ENCODE peak calls at places on chromosome X, in four cellular contexts. One of them, this sample, is unnamed.

GRCh38 chrX:123405231-123405630 is 221.2 kb downstream of the GRIA3 start:
- DNase-seq in aorta: no peak
- DNase-seq in GM23248: no peak
- DNase-seq in right cardiac atrium: no peak
- DNase-seq in this sample: no peak

GRCh38 chrX:151713859-151714258 is 2.0 kb upstream of the FATE1 start:
- DNase-seq in right cardiac atrium: no peak
- DNase-seq in GM23248: peak; percentile 22
- DNase-seq in aorta: no peak
- DNase-seq in this sample: no peak

GRCh38 chrX:149274516-149275105 is 230.5 kb downstream of the IDS start:
- DNase-seq in right cardiac atrium: no peak
- DNase-seq in GM23248: peak; percentile 42
- DNase-seq in aorta: no peak
- DNase-seq in this sample: no peak

GRCh38 chrX:85244411-85245210 is 820 bp downstream of the ZNF711 start:
- DNase-seq in right cardiac atrium: peak; percentile 13
- DNase-seq in aorta: no peak
- DNase-seq in GM23248: peak; percentile 13
- DNase-seq in this sample: no peak

GRCh38 chrX:132775230-132775823 is 183.1 kb downstream of the HS6ST2 start:
- DNase-seq in aorta: no peak
- DNase-seq in right cardiac atrium: no peak
- DNase-seq in GM23248: no peak
- DNase-seq in this sample: no peak

GRCh38 chrX:103782640-103783039 is 6.0 kb downstream of the PLP1 start:
- DNase-seq in aorta: no peak
- DNase-seq in GM23248: no peak
- DNase-seq in right cardiac atrium: no peak
- DNase-seq in this sample: no peak

GRCh38 chrX:68989865-68990606 is 161.2 kb downstream of the EFNB1 start:
- DNase-seq in aorta: peak; percentile 68
- DNase-seq in GM23248: peak; percentile 43
- DNase-seq in right cardiac atrium: peak; percentile 50
- DNase-seq in this sample: no peak

GRCh38 chrX:110853610-110854009 is 58.0 kb upstream of the CHRDL1 start:
- DNase-seq in GM23248: peak; percentile 53
- DNase-seq in right cardiac atrium: no peak
- DNase-seq in aorta: no peak
- DNase-seq in this sample: no peak

GRCh38 chrX:103360092-103360491 is 3.8 kb downstream of the TCEAL9 start:
- DNase-seq in right cardiac atrium: no peak
- DNase-seq in GM23248: no peak
- DNase-seq in aorta: no peak
- DNase-seq in this sample: no peak

GRCh38 chrX:149631293-149632165 is at the start of gene TMEM185A:
- DNase-seq in aorta: peak; percentile 75
- DNase-seq in GM23248: peak; percentile 71
- DNase-seq in right cardiac atrium: peak; percentile 76
- DNase-seq in this sample: peak; percentile 73

GRCh38 chrX:136115124-136115908 is 32.0 kb upstream of the FHL1 start:
- DNase-seq in GM23248: peak; percentile 46
- DNase-seq in right cardiac atrium: no peak
- DNase-seq in aorta: no peak
- DNase-seq in this sample: no peak

GRCh38 chrX:142860944-142861343 is 164.8 kb upstream of the SPANXN4 start:
- DNase-seq in right cardiac atrium: no peak
- DNase-seq in aorta: no peak
- DNase-seq in GM23248: no peak
- DNase-seq in this sample: no peak

GRCh38 chrX:76433219-76433618 is 5.7 kb downstream of the MAGEE1 start:
- DNase-seq in aorta: no peak
- DNase-seq in GM23248: no peak
- DNase-seq in right cardiac atrium: no peak
- DNase-seq in this sample: no peak

GRCh38 chrX:12065251-12065650 is 73.0 kb upstream of the FRMPD4 start:
- DNase-seq in aorta: no peak
- DNase-seq in right cardiac atrium: no peak
- DNase-seq in GM23248: peak; percentile 14
- DNase-seq in this sample: no peak

GRCh38 chrX:133412246-133412645 is 3.0 kb downstream of the GPC4 start:
- DNase-seq in aorta: no peak
- DNase-seq in right cardiac atrium: no peak
- DNase-seq in GM23248: peak; percentile 67
- DNase-seq in this sample: no peak

GRCh38 chrX:134542485-134542884 is 82.5 kb downstream of the HPRT1 start:
- DNase-seq in aorta: no peak
- DNase-seq in GM23248: peak; percentile 52
- DNase-seq in right cardiac atrium: no peak
- DNase-seq in this sample: no peak

GRCh38 chrX:34629572-34629971 is 27.5 kb downstream of the TMEM47 start:
- DNase-seq in right cardiac atrium: no peak
- DNase-seq in aorta: no peak
- DNase-seq in GM23248: peak; percentile 59
- DNase-seq in this sample: no peak

GRCh38 chrX:69615779-69616519 is at the start of gene EDA:
- DNase-seq in GM23248: peak; percentile 76
- DNase-seq in right cardiac atrium: peak; percentile 90
- DNase-seq in aorta: peak; percentile 91
- DNase-seq in this sample: peak; percentile 87

GRCh38 chrX:102712967-102713677 is 874 bp downstream of the GPRASP2 start:
- DNase-seq in right cardiac atrium: peak; percentile 51
- DNase-seq in GM23248: peak; percentile 71
- DNase-seq in aorta: peak; percentile 68
- DNase-seq in this sample: peak; percentile 35

GRCh38 chrX:113892401-113892800 is 691.5 kb upstream of the HTR2C start:
- DNase-seq in GM23248: peak; percentile 0
- DNase-seq in right cardiac atrium: no peak
- DNase-seq in aorta: no peak
- DNase-seq in this sample: no peak

GRCh38 chrX:107576841-107577240 is 51.5 kb upstream of the PRPS1 start:
- DNase-seq in aorta: no peak
- DNase-seq in right cardiac atrium: no peak
- DNase-seq in GM23248: no peak
- DNase-seq in this sample: no peak

GRCh38 chrX:115898382-115899001 is 272.1 kb upstream of the AGTR2 start:
- DNase-seq in aorta: peak; percentile 79
- DNase-seq in GM23248: no peak
- DNase-seq in right cardiac atrium: peak; percentile 50
- DNase-seq in this sample: no peak

GRCh38 chrX:44874481-44875184 is 1.6 kb downstream of the KDM6A start:
- DNase-seq in aorta: no peak
- DNase-seq in GM23248: peak; percentile 66
- DNase-seq in right cardiac atrium: no peak
- DNase-seq in this sample: no peak

GRCh38 chrX:23035493-23035892 is 35.7 kb downstream of the DDX53 start:
- DNase-seq in right cardiac atrium: no peak
- DNase-seq in aorta: no peak
- DNase-seq in GM23248: no peak
- DNase-seq in this sample: no peak

GRCh38 chrX:40012039-40012799 is 85.5 kb downstream of the BCOR start:
- DNase-seq in GM23248: peak; percentile 67
- DNase-seq in aorta: peak; percentile 53
- DNase-seq in right cardiac atrium: peak; percentile 37
- DNase-seq in this sample: peak; percentile 23

GRCh38 chrX:25017667-25018247 is 2.0 kb upstream of the ARX start:
- DNase-seq in GM23248: no peak
- DNase-seq in right cardiac atrium: no peak
- DNase-seq in aorta: no peak
- DNase-seq in this sample: no peak

GRCh38 chrX:130393451-130394074 is 8.1 kb upstream of the GPR119 start:
- DNase-seq in aorta: peak; percentile 63
- DNase-seq in GM23248: peak; percentile 67
- DNase-seq in right cardiac atrium: peak; percentile 30
- DNase-seq in this sample: no peak

GRCh38 chrX:103063918-103064434 is at the start of gene BEX1:
- DNase-seq in aorta: no peak
- DNase-seq in GM23248: peak; percentile 69
- DNase-seq in right cardiac atrium: peak; percentile 52
- DNase-seq in this sample: no peak

GRCh38 chrX:41350150-41350975 is 16.4 kb downstream of the DDX3X start:
- DNase-seq in GM23248: peak; percentile 45
- DNase-seq in aorta: no peak
- DNase-seq in right cardiac atrium: no peak
- DNase-seq in this sample: no peak

GRCh38 chrX:357035-357692 is 29.5 kb downstream of the PPP2R3B start:
- DNase-seq in right cardiac atrium: no peak
- DNase-seq in aorta: peak; percentile 13
- DNase-seq in GM23248: no peak
- DNase-seq in this sample: no peak

GRCh38 chrX:67613366-67613765 is 69.5 kb downstream of the AR start:
- DNase-seq in aorta: no peak
- DNase-seq in right cardiac atrium: no peak
- DNase-seq in GM23248: no peak
- DNase-seq in this sample: no peak

GRCh38 chrX:40581333-40581910 is 652 bp downstream of the ATP6AP2 start:
- DNase-seq in aorta: no peak
- DNase-seq in right cardiac atrium: no peak
- DNase-seq in GM23248: peak; percentile 57
- DNase-seq in this sample: no peak

GRCh38 chrX:13076176-13076956 is 31.9 kb upstream of the FAM9C start:
- DNase-seq in aorta: no peak
- DNase-seq in right cardiac atrium: no peak
- DNase-seq in GM23248: peak; percentile 39
- DNase-seq in this sample: no peak
- H3K4me1 ChIP-seq in aorta: no peaks in the 10 kb centered on the region
- H3K4me1 ChIP-seq in right cardiac atrium: peaks cover 3% of the 10 kb centered on the region
- H3K4me1 ChIP-seq in GM23248: peaks cover 12% of the 10 kb centered on the region
- H3K4me1 ChIP-seq in this sample: no peaks in the 10 kb centered on the region

GRCh38 chrX:154526901-154527675 is 11.1 kb upstream of the FAM3A start:
- DNase-seq in GM23248: peak; percentile 83
- DNase-seq in right cardiac atrium: peak; percentile 80
- DNase-seq in aorta: peak; percentile 88
- DNase-seq in this sample: peak; percentile 78
- H3K4me3 ChIP-seq in GM23248: peak overlapping the region; percentile 65
- H3K4me3 ChIP-seq in right cardiac atrium: peak overlapping the region; percentile 43
- H3K4me3 ChIP-seq in aorta: no peak overlapping the region
- H3K4me3 ChIP-seq in this sample: peak overlapping the region; percentile 57

GRCh38 chrX:17559728-17560379 is 177.4 kb upstream of the SCML1 start:
- DNase-seq in right cardiac atrium: no peak
- DNase-seq in GM23248: peak; percentile 83
- DNase-seq in aorta: no peak
- DNase-seq in this sample: no peak
- H3K27ac ChIP-seq in right cardiac atrium: no peak overlapping the region
- H3K27ac ChIP-seq in GM23248: peak overlapping the region; percentile 45
- H3K27ac ChIP-seq in aorta: no peak overlapping the region
- H3K27ac ChIP-seq in this sample: no peak overlapping the region

GRCh38 chrX:46836701-46837542 is at the start of gene RP2:
- DNase-seq in right cardiac atrium: peak; percentile 93
- DNase-seq in GM23248: peak; percentile 95
- DNase-seq in aorta: peak; percentile 95
- DNase-seq in this sample: peak; percentile 90

GRCh38 chrX:46840946-46841740 is 4.3 kb downstream of the RP2 start:
- DNase-seq in GM23248: peak; percentile 46
- DNase-seq in right cardiac atrium: peak; percentile 21
- DNase-seq in aorta: no peak
- DNase-seq in this sample: no peak

GRCh38 chrX:46838974-46839480 is 2.2 kb downstream of the RP2 start:
- DNase-seq in right cardiac atrium: no peak
- DNase-seq in aorta: no peak
- DNase-seq in GM23248: peak; percentile 36
- DNase-seq in this sample: no peak

GRCh38 chrX:46838482-46838857 is 1.6 kb downstream of the RP2 start:
- DNase-seq in right cardiac atrium: no peak
- DNase-seq in GM23248: peak; percentile 50
- DNase-seq in aorta: no peak
- DNase-seq in this sample: no peak

GRCh38 chrX:46837543-46838481 is 969 bp downstream of the RP2 start:
- DNase-seq in right cardiac atrium: no peak
- DNase-seq in GM23248: peak; percentile 63
- DNase-seq in aorta: no peak
- DNase-seq in this sample: no peak
- H3K4me1 ChIP-seq in right cardiac atrium: no peaks in the 10 kb centered on the region
- H3K4me1 ChIP-seq in GM23248: peaks cover 30% of the 10 kb centered on the region
- H3K4me1 ChIP-seq in aorta: no peaks in the 10 kb centered on the region
- H3K4me1 ChIP-seq in this sample: peaks cover 31% of the 10 kb centered on the region

GRCh38 chrX:139204903-139205667 is 325.5 kb upstream of the F9 start:
- DNase-seq in GM23248: peak; percentile 63
- DNase-seq in right cardiac atrium: peak; percentile 16
- DNase-seq in aorta: no peak
- DNase-seq in this sample: peak; percentile 18
- H3K4me3 ChIP-seq in GM23248: peak overlapping the region; percentile 76
- H3K4me3 ChIP-seq in right cardiac atrium: peak overlapping the region; percentile 71
- H3K4me3 ChIP-seq in aorta: peak overlapping the region; percentile 45
- H3K4me3 ChIP-seq in this sample: peak overlapping the region; percentile 65

GRCh38 chrX:2707334-2707760 is 16.3 kb downstream of the CD99 start:
- DNase-seq in aorta: peak; percentile 79
- DNase-seq in right cardiac atrium: peak; percentile 40
- DNase-seq in GM23248: peak; percentile 98
- DNase-seq in this sample: peak; percentile 42

GRCh38 chrX:2708016-2708415 is 16.9 kb downstream of the CD99 start:
- DNase-seq in GM23248: peak; percentile 39
- DNase-seq in aorta: no peak
- DNase-seq in right cardiac atrium: no peak
- DNase-seq in this sample: no peak

GRCh38 chrX:2703991-2704369 is 12.9 kb downstream of the CD99 start:
- DNase-seq in GM23248: peak; percentile 73
- DNase-seq in right cardiac atrium: no peak
- DNase-seq in aorta: no peak
- DNase-seq in this sample: peak; percentile 47

GRCh38 chrX:2705036-2705435 is 13.9 kb downstream of the CD99 start:
- DNase-seq in GM23248: peak; percentile 51
- DNase-seq in aorta: no peak
- DNase-seq in right cardiac atrium: peak; percentile 31
- DNase-seq in this sample: peak; percentile 61

DNA sequence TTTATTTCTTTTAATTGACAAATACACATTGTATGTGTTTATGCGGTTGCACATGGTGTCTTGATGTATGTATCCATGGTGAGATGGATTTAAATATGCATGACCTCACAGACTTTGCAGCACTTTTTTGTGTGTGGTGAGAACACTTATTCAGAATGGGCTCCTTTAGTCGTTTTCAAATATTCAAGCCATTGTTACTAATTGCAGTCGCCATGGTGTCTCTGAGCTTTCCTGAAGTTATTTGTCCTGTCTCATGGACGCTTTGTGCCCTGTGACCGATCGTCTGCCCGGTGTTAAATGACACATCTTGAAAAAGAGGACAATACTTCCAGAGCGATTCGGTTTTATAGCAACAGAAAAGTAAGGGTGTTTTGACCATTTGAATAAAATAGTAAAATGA is 14.4 kb downstream of the CD99 start:
- DNase-seq in right cardiac atrium: no peak
- DNase-seq in aorta: no peak
- DNase-seq in GM23248: peak; percentile 37
- DNase-seq in this sample: no peak
- H3K27ac ChIP-seq in right cardiac atrium: peak overlapping the region; percentile 55
- H3K27ac ChIP-seq in aorta: no peak overlapping the region
- H3K27ac ChIP-seq in GM23248: peak overlapping the region; percentile 20
- H3K27ac ChIP-seq in this sample: peak overlapping the region; percentile 91